ENCODE peak calls at places on chromosomes 7 and 10, in four cellular contexts. S, R, K and P are unnamed samples. For H3K4me1 and H3K27me3, the result is how much of the 10 kb centered on the place peaks cover.

GRCh38 chr10:49457686-49458085 is 61.8 kb upstream of the DRGX start:
- DNase-seq in S (no peak), R (no peak), K (no peak), P (no peak)

GRCh38 chr7:3861371-3861770 is 560.3 kb downstream of the SDK1 start:
- DNase-seq in S (no peak), R (no peak), K (no peak), P (no peak)

GRCh38 chr7:22698762-22699161 is 28.2 kb upstream of the IL6 start:
- DNase-seq in S (no peak), R (no peak), K (no peak), P (no peak)

GRCh38 chr7:105876091-105876963 is at the start of gene ATXN7L1:
- DNase-seq in S (peak), R (peak), K (peak), P (peak)

GRCh38 chr10:92240289-92241157 is 50.4 kb downstream of the CPEB3 start:
- DNase-seq in S (peak), R (peak), K (peak), P (peak)

GRCh38 chr10:59805043-59805442 is 51.8 kb upstream of the MRLN start:
- DNase-seq in S (peak), R (no peak), K (peak), P (peak)

GRCh38 chr7:131057524-131058065 is 270.1 kb upstream of the MKLN1 start:
- DNase-seq in S (no peak), R (no peak), K (no peak), P (no peak)

GRCh38 chr7:22695476-22696132 is 31.4 kb upstream of the IL6 start:
- DNase-seq in S (no peak), R (no peak), K (no peak), P (no peak)

GRCh38 chr10:63364918-63365317 is 100.9 kb downstream of the JMJD1C start:
- DNase-seq in S (no peak), R (no peak), K (no peak), P (no peak)

GRCh38 chr7:158649279-158649678 is 55.3 kb downstream of the NCAPG2 start:
- DNase-seq in S (no peak), R (no peak), K (no peak), P (no peak)

GRCh38 chr7:22350466-22351328 is 6.3 kb downstream of the RAPGEF5 start:
- DNase-seq in S (peak), R (no peak), K (peak), P (no peak)

GRCh38 chr10:70482982-70483760 is 4.6 kb downstream of the PALD1 start:
- DNase-seq in S (no peak), R (no peak), K (no peak), P (no peak)

GRCh38 chr7:66099551-66100407 is 14.9 kb upstream of the CRCP start:
- DNase-seq in S (peak), R (peak), K (peak), P (peak)

GRCh38 chr10:70162892-70163201 is 7.5 kb downstream of the SAR1A start:
- DNase-seq in S (no peak), R (no peak), K (no peak), P (no peak)

GRCh38 chr7:48307041-48307714 is 135.9 kb downstream of the ABCA13 start:
- DNase-seq in S (no peak), R (no peak), K (no peak), P (no peak)

GRCh38 chr7:128890306-128891109 is 20.0 kb downstream of the KCP start:
- DNase-seq in S (peak), R (no peak), K (no peak), P (peak)

GRCh38 chr7:147640821-147641220 is 949.7 kb upstream of the C7orf33 start:
- DNase-seq in S (no peak), R (no peak), K (no peak), P (no peak)

GRCh38 chr7:131194070-131194865 is 133.4 kb upstream of the MKLN1 start:
- DNase-seq in S (no peak), R (no peak), K (no peak), P (no peak)

GRCh38 chr7:12490105-12490688 is 80.3 kb upstream of the SCIN start:
- DNase-seq in S (no peak), R (no peak), K (peak), P (no peak)

GRCh38 chr7:67809586-67809985 is 813.0 kb downstream of the TYW1 start:
- DNase-seq in S (no peak), R (no peak), K (no peak), P (no peak)

GRCh38 chr10:127563718-127564553 is 14.8 kb downstream of the NPS start:
- DNase-seq in S (peak), R (no peak), K (peak), P (peak)

GRCh38 chr10:119341236-119342016 is 134.1 kb downstream of the GRK5 start:
- DNase-seq in S (no peak), R (peak), K (peak), P (no peak)

GRCh38 chr10:11609492-11610093 is 1.9 kb downstream of the USP6NL start:
- DNase-seq in S (no peak), R (no peak), K (peak), P (no peak)

GRCh38 chr7:130114374-130114773 is 44.0 kb downstream of the KLHDC10 start:
- DNase-seq in S (no peak), R (no peak), K (no peak), P (no peak)

GRCh38 chr10:42952358-42952757 is 124.5 kb upstream of the RET start:
- DNase-seq in S (peak), R (peak), K (peak), P (peak)

GRCh38 chr10:121754667-121755066 is 156.4 kb upstream of the FGFR2 start:
- DNase-seq in S (no peak), R (no peak), K (no peak), P (no peak)

GRCh38 chr10:18880530-18880929 is 168.1 kb upstream of the MALRD1 start:
- DNase-seq in S (no peak), R (no peak), K (peak), P (no peak)

GRCh38 chr10:22552888-22553378 is 161.4 kb downstream of the PIP4K2A start:
- DNase-seq in S (no peak), R (no peak), K (no peak), P (no peak)

GRCh38 chr7:121084748-121085336 is 96.3 kb downstream of the CPED1 start:
- DNase-seq in S (no peak), R (no peak), K (no peak), P (no peak)

GRCh38 chr7:97342512-97342911 is 225.0 kb downstream of the SDHAF3 start:
- DNase-seq in S (no peak), R (no peak), K (no peak), P (peak)
- H3K4me1 ChIP-seq in S (under half), R (under half), K (under half), P (under half)

GRCh38 chr7:30522163-30522562 is 17.5 kb upstream of the GGCT start:
- DNase-seq in S (no peak), R (no peak), K (no peak), P (no peak)
- H3K27me3 ChIP-seq in S (under half), R (under half), K (under half), P (under half)

GRCh38 chr7:47180268-47180826 is 401.6 kb downstream of the TNS3 start:
- DNase-seq in S (peak), R (peak), K (peak), P (peak)
- H3K4me1 ChIP-seq in S (under half), R (under half), K (under half), P (under half)

DNA sequence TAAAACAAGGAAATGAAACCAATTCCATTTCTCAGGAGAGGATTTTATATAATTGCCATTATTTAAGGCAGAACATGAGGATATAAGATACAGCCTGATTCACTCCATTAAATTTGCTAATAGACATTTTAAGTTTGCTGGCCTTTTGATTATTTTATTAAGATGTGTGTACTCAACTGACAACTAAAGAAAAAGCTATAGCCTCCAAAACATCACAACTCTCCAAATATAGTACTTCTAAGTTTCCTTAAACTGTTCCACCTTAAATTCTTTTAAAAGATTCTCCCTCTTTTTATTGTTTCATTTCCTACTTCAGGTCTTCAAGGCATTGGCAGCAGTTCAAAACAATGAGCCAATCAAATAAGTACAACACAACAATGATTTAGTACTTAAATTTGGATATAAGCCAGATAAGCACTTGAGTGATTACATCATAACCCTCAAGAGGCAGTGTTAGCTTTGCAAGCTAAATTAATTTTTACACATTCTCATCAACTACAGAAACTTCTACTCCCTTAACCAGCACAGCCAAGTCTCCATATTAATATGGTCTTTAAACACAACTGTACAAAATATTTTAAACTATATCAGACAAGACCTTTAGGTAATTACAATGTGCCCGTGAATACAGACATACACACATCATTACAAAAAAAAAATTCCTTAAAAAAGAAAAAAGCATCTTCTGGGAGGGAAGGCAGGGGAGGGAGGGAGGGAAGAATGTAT is 121.8 kb downstream of the KMT2C start:
- DNase-seq in S (no peak), R (peak), K (no peak), P (no peak)
- H3K27me3 ChIP-seq in S (under half), R (under half), K (under half), P (under half)

DNA sequence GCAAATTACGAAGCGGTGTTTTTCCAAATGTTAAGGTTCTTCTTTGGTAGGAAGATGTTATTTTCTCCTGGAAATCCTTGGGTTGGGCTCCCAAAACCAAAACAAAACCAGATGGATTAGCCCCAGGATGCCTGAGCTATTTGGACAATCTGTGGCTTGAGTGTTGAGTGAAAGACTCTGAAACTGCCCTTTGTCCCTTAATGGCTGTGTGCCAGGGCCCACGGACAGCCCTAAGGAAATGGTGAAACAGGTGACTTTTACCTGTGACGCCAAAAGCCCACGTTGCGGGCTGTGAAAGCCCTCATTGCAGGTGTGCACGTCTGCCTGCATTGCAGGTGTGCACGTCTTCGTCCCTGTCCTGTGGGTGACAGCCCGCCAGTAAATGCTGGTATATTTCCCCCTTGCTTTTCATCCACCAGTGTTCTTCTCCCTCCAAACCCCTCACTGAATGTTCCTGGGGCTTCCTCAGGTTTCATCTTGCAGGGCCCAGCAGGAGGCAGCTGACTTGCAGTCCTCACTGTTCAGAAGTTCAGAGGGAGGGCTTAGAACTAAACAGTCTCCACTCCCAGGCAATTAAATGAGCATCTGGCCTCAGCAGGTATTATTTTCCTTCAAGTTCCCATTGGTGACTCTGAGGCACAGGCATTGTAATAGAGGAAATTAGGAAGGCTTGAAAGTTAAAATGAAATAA is 10.7 kb downstream of the PFKP start:
- DNase-seq in S (peak), R (no peak), K (peak), P (peak)
- H3K4me1 ChIP-seq in S (under half), R (under half), K (under half), P (under half)